ENCODE peak calls at places on chromosome 5, in six cellular contexts. G, L, F, A, C and P are unnamed samples. For H3K4me1, the result is how much of the 10 kb centered on the place peaks cover.

GRCh38 chr5:142960309-142960696 is 190.1 kb downstream of the ARHGAP26 start:
- DNase-seq in G (peak), L (no peak), F (no peak), A (no peak), C (no peak), P (no peak)

GRCh38 chr5:111998871-111999270 is 241.9 kb upstream of the NREP start:
- DNase-seq in G (no peak), L (no peak), F (no peak), A (no peak), C (no peak), P (no peak)

GRCh38 chr5:150801117-150801927 is 22.8 kb downstream of the SMIM3 start:
- DNase-seq in G (peak), L (no peak), F (peak), A (peak), C (no peak), P (no peak)

GRCh38 chr5:112995764-112996618 is 19.4 kb downstream of the DCP2 start:
- DNase-seq in G (peak), L (peak), F (peak), A (peak), C (no peak), P (peak)

GRCh38 chr5:107486489-107486888 is 184.2 kb downstream of the EFNA5 start:
- DNase-seq in G (peak), L (no peak), F (no peak), A (no peak), C (no peak), P (no peak)

GRCh38 chr5:142568271-142568995 is 117.5 kb downstream of the FGF1 start:
- DNase-seq in G (peak), L (no peak), F (no peak), A (no peak), C (no peak), P (no peak)

GRCh38 chr5:143177263-143177994 is 226.1 kb downstream of the NR3C1 start:
- DNase-seq in G (peak), L (no peak), F (no peak), A (no peak), C (no peak), P (peak)

GRCh38 chr5:127810014-127810413 is 106.8 kb downstream of the CCDC192 start:
- DNase-seq in G (no peak), L (no peak), F (no peak), A (no peak), C (no peak), P (no peak)

GRCh38 chr5:160175438-160176218 is 53.7 kb upstream of the FABP6 start:
- DNase-seq in G (peak), L (no peak), F (peak), A (no peak), C (no peak), P (peak)

GRCh38 chr5:176508603-176509002 is 28.6 kb downstream of the RNF44 start:
- DNase-seq in G (no peak), L (no peak), F (no peak), A (no peak), C (no peak), P (no peak)

GRCh38 chr5:150660108-150660831 is 781 bp upstream of the MYOZ3 start:
- DNase-seq in G (no peak), L (no peak), F (no peak), A (no peak), C (no peak), P (peak)

GRCh38 chr5:158639876-158640570 is 459.7 kb downstream of the EBF1 start:
- DNase-seq in G (peak), L (no peak), F (no peak), A (no peak), C (no peak), P (no peak)

GRCh38 chr5:116569999-116570398 is 4.6 kb downstream of the SEMA6A start:
- DNase-seq in G (no peak), L (no peak), F (no peak), A (no peak), C (no peak), P (no peak)

GRCh38 chr5:14383923-14384322 is 197.7 kb upstream of the OTULINL start:
- DNase-seq in G (no peak), L (no peak), F (no peak), A (no peak), C (no peak), P (no peak)

GRCh38 chr5:59039296-59040006 is 456.6 kb downstream of the RAB3C start:
- DNase-seq in G (peak), L (peak), F (peak), A (peak), C (peak), P (peak)

GRCh38 chr5:6808462-6808861 is 95.2 kb downstream of the TENT4A start:
- DNase-seq in G (no peak), L (no peak), F (no peak), A (no peak), C (no peak), P (no peak)

GRCh38 chr5:39148983-39149534 is 70.3 kb downstream of the FYB1 start:
- DNase-seq in G (peak), L (no peak), F (no peak), A (no peak), C (no peak), P (no peak)

GRCh38 chr5:5826911-5827310 is 404.4 kb downstream of the ICE1 start:
- DNase-seq in G (no peak), L (no peak), F (no peak), A (no peak), C (no peak), P (no peak)

GRCh38 chr5:149682532-149683076 is 47.5 kb upstream of the PPARGC1B start:
- DNase-seq in G (no peak), L (no peak), F (no peak), A (no peak), C (no peak), P (no peak)

GRCh38 chr5:142929602-142930001 is 159.4 kb downstream of the ARHGAP26 start:
- DNase-seq in G (no peak), L (peak), F (peak), A (no peak), C (no peak), P (no peak)

GRCh38 chr5:135491552-135492318 is 39.6 kb upstream of the TIFAB start:
- DNase-seq in G (no peak), L (no peak), F (no peak), A (peak), C (no peak), P (no peak)

GRCh38 chr5:93794954-93795353 is 53.6 kb upstream of the POU5F2 start:
- DNase-seq in G (no peak), L (no peak), F (no peak), A (no peak), C (no peak), P (no peak)

GRCh38 chr5:133219296-133219695 is 167.5 kb downstream of the HSPA4 start:
- DNase-seq in G (no peak), L (no peak), F (no peak), A (no peak), C (no peak), P (no peak)

GRCh38 chr5:150300496-150301169 is 2.1 kb downstream of the ARSI start:
- DNase-seq in G (no peak), L (no peak), F (no peak), A (peak), C (peak), P (no peak)

GRCh38 chr5:150412319-150413175 is at the start of gene CD74:
- DNase-seq in G (peak), L (peak), F (peak), A (peak), C (peak), P (peak)

GRCh38 chr5:144422025-144422424 is 251.4 kb downstream of the KCTD16 start:
- DNase-seq in G (no peak), L (no peak), F (no peak), A (peak), C (no peak), P (no peak)

GRCh38 chr5:53430618-53431252 is 49.7 kb upstream of the FST start:
- DNase-seq in G (peak), L (no peak), F (no peak), A (peak), C (no peak), P (no peak)

GRCh38 chr5:74538206-74538661 is 102.3 kb downstream of the ENC1 start:
- DNase-seq in G (peak), L (no peak), F (peak), A (no peak), C (peak), P (peak)

GRCh38 chr5:1728846-1729245 is 70.8 kb downstream of the MRPL36 start:
- DNase-seq in G (no peak), L (no peak), F (no peak), A (peak), C (no peak), P (peak)

GRCh38 chr5:96006291-96006690 is 44.6 kb upstream of the ELL2 start:
- DNase-seq in G (no peak), L (no peak), F (no peak), A (no peak), C (no peak), P (no peak)

GRCh38 chr5:132417889-132418432 is 48.5 kb downstream of the SLC22A5 start:
- DNase-seq in G (no peak), L (no peak), F (no peak), A (no peak), C (no peak), P (no peak)

GRCh38 chr5:43315697-43316096 is 2.5 kb upstream of the HMGCS1 start:
- DNase-seq in G (no peak), L (no peak), F (no peak), A (no peak), C (no peak), P (no peak)

GRCh38 chr5:155886311-155887031 is 440.5 kb upstream of the SGCD start:
- DNase-seq in G (no peak), L (no peak), F (no peak), A (no peak), C (no peak), P (no peak)

GRCh38 chr5:119168401-119168800 is 97.5 kb downstream of the DMXL1 start:
- DNase-seq in G (peak), L (no peak), F (no peak), A (no peak), C (no peak), P (no peak)

DNA sequence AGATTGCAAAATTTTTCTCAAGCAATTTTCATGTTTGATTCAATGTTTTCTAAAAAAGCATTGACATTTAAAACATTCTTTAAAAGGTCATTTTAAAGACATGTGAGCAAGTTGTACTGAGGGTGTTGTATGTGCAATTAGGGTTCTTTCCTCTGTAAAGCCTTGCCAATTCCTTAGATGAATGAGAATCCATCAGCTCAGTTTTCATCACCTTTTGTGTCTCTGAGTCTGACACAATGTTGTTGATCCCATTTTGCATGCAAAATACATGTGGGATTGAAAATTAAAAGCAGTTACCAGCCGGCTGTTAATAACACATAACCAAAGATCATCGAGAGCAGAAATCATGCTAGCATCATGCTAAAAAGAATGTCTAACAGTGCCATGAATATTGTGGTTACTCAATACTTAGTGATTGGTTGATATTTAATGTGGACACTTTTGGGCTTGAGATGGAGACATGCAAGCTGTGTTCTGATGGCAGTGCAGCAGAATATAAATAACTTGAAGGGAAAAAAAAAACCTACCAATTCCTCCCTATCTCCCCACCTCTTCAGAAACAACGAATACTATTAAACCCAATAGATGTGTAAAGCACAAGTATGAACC is 57.6 kb downstream of the FGF10 start:
- DNase-seq in G (no peak), L (no peak), F (no peak), A (no peak), C (no peak), P (no peak)
- H3K4me1 ChIP-seq in G (under half), L (under half), F (under half), A (under half), C (under half), P (under half)

GRCh38 chr5:138874771-138875628 is at the start of gene LRRTM2:
- DNase-seq in G (peak), L (no peak), F (no peak), A (peak), C (no peak), P (no peak)
- H3K4me3 ChIP-seq in G (no peak), L (no peak), F (no peak), A (no peak), C (no peak), P (no peak)

GRCh38 chr5:125034331-125034730 is 287.9 kb upstream of the ZNF608 start:
- DNase-seq in G (no peak), L (no peak), F (peak), A (no peak), C (peak), P (no peak)

GRCh38 chr5:125036494-125036893 is 290.1 kb upstream of the ZNF608 start:
- DNase-seq in G (no peak), L (no peak), F (no peak), A (no peak), C (no peak), P (no peak)

GRCh38 chr5:125033602-125034001 is 287.2 kb upstream of the ZNF608 start:
- DNase-seq in G (no peak), L (no peak), F (no peak), A (no peak), C (no peak), P (no peak)

GRCh38 chr5:125038477-125038876 is 292.0 kb upstream of the ZNF608 start:
- DNase-seq in G (no peak), L (no peak), F (no peak), A (no peak), C (no peak), P (no peak)

DNA sequence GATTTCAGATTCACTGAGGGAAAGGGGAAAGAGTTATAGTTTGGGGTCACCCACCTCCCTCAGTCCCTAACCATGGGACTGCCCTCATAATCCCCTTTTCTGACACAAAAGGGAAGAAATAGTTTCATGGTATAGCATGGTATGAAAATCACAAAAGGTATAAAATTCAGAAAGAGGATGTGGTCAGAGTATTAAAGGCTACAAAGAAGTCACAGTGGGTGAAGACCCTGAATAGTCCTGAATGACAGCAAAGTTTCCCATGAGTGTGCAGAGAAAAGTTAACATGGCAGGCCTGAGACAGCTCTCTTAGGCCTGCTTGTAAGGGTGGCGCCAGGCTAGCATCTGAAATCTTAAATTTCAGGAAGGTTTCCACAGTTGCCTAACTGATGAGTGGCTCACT is 290.6 kb upstream of the ZNF608 start:
- DNase-seq in G (no peak), L (no peak), F (no peak), A (no peak), C (no peak), P (no peak)
- TF ChIP-seq CTCF in G (no peak), L (no peak), F (no peak), A (no peak), C (no peak), P (no peak)

DNA sequence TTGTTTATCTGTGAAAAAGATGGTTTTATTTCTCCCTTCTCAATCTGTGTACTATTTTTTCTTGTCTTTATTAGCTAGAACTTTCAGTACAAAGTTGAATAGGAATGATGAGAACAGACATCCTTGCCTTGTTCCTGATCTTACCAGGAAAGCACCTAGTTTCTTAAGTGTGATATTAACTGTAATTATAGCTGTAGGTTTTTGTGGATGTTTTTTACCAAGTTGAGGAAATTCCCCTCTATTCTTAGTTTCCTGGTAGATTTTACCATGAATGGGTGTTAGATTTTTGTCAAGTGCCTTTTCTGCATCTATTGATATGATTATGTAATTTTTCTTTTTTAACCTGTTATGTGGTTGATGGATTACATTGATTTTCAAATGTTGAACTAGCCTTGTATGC is 68.7 kb downstream of the KCNN2 start:
- DNase-seq in G (no peak), L (no peak), F (no peak), A (no peak), C (no peak), P (no peak)
- H3K4me1 ChIP-seq in G (under half), L (under half), F (under half), A (under half), C (under half), P (under half)

GRCh38 chr5:2755811-2756210 is 4.3 kb upstream of the IRX2 start:
- DNase-seq in G (no peak), L (no peak), F (no peak), A (peak), C (no peak), P (no peak)
- H3K4me3 ChIP-seq in G (peak), L (no peak), F (no peak), A (peak), C (no peak), P (peak)

DNA sequence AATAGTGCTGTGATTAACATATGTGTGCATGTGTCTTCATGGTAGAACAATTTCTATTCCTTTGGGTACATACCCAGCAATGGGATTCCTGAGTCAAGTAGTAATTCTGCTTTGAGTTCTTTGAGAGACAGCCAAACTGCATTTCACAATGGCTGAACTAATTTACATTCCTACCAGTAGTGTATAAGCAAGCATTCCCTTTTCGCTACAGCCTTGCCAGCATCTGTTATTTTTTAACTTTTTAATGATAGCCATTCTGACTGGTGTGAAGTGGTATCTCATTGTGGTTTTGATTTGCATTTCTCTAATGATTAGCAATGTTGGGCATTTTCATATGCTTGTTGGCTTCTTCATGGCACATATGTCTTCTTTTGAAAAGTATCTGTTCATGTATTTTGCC is 308.5 kb downstream of the ARRDC3 start:
- DNase-seq in G (peak), L (no peak), F (no peak), A (no peak), C (no peak), P (no peak)
- TF ChIP-seq CTCF in G (peak), L (no peak), F (peak), A (no peak), C (peak), P (no peak)

GRCh38 chr5:9903806-9904205 is 273.7 kb upstream of the TAS2R1 start:
- DNase-seq in G (peak), L (no peak), F (no peak), A (no peak), C (no peak), P (no peak)

GRCh38 chr5:9892696-9893095 is 262.5 kb upstream of the TAS2R1 start:
- DNase-seq in G (no peak), L (no peak), F (no peak), A (no peak), C (no peak), P (no peak)

GRCh38 chr5:9894571-9895304 is 264.6 kb upstream of the TAS2R1 start:
- DNase-seq in G (no peak), L (no peak), F (no peak), A (no peak), C (no peak), P (no peak)

GRCh38 chr5:9895305-9895650 is 265.1 kb upstream of the TAS2R1 start:
- DNase-seq in G (no peak), L (no peak), F (no peak), A (no peak), C (no peak), P (no peak)

GRCh38 chr5:9898319-9898718 is 268.2 kb upstream of the TAS2R1 start:
- DNase-seq in G (peak), L (no peak), F (peak), A (peak), C (peak), P (no peak)
- H3K4me1 ChIP-seq in G (under half), L (under half), F (under half), A (under half), C (under half), P (under half)

GRCh38 chr5:128965011-128965637 is at the start of gene SLC27A6:
- DNase-seq in G (peak), L (no peak), F (peak), A (peak), C (no peak), P (no peak)
- H3K4me3 ChIP-seq in G (peak), L (no peak), F (no peak), A (peak), C (no peak), P (peak)